ENCODE peak calls at places on chromosomes 2 and 18, in eight cellular contexts. H, Z, U, R, A, C, J and T are unnamed samples.

GRCh38 chr2:128645631-128646030 is 327.0 kb upstream of the HS6ST1 start:
- DNase-seq in H (no peak), C (no peak), R (no peak), J (no peak), U (no peak), A (no peak), Z (no peak), T (no peak)

GRCh38 chr2:159562248-159562647 is 54.1 kb downstream of the BAZ2B start:
- DNase-seq in A (no peak), Z (no peak), C (no peak), H (no peak), J (no peak), R (no peak), U (no peak), T (no peak)

GRCh38 chr2:222904557-222905258 is 43.9 kb downstream of the ACSL3 start:
- DNase-seq in J (no peak), R (peak; percentile 65), A (no peak), H (no peak), Z (no peak), U (no peak), C (no peak), T (no peak)

GRCh38 chr2:39494784-39495251 is 57.7 kb upstream of the MAP4K3 start:
- DNase-seq in C (no peak), U (no peak), R (peak; percentile 91), J (no peak), H (no peak), Z (no peak), A (no peak), T (no peak)

GRCh38 chr2:44528595-44528994 is 166.8 kb downstream of the CAMKMT start:
- DNase-seq in U (no peak), J (no peak), Z (no peak), H (no peak), C (no peak), A (no peak), R (peak; percentile 53), T (no peak)

GRCh38 chr2:14866953-14867352 is 234.4 kb downstream of the LRATD1 start:
- DNase-seq in A (no peak), Z (no peak), U (no peak), C (peak; percentile 23), J (no peak), H (no peak), R (peak; percentile 1), T (no peak)

GRCh38 chr2:192500550-192501200 is 305.9 kb upstream of the TMEFF2 start:
- DNase-seq in Z (no peak), H (no peak), R (no peak), J (no peak), A (no peak), C (no peak), U (no peak), T (no peak)

GRCh38 chr2:239240480-239240881 is 160.3 kb downstream of the HDAC4 start:
- DNase-seq in A (no peak), H (no peak), R (no peak), Z (no peak), C (no peak), J (no peak), U (no peak), T (no peak)

GRCh38 chr2:161122772-161123530 is 37.3 kb upstream of the TANK start:
- DNase-seq in A (no peak), J (no peak), U (no peak), H (no peak), R (peak; percentile 81), C (peak; percentile 30), Z (peak; percentile 63), T (no peak)

GRCh38 chr2:44980786-44981713 is 28.2 kb downstream of the SIX2 start:
- DNase-seq in H (no peak), Z (no peak), R (no peak), J (no peak), A (no peak), C (no peak), U (no peak), T (no peak)

GRCh38 chr18:13616525-13617035 is 109.8 kb downstream of the FAM210A start:
- DNase-seq in R (no peak), J (no peak), A (no peak), C (no peak), H (no peak), Z (no peak), U (no peak), T (no peak)

GRCh38 chr2:180716186-180717180 is 263.9 kb upstream of the UBE2E3 start:
- DNase-seq in R (no peak), Z (no peak), H (no peak), U (no peak), A (no peak), J (no peak), C (no peak), T (no peak)

GRCh38 chr2:222294996-222295367 is 3.8 kb downstream of the PAX3 start:
- DNase-seq in U (no peak), C (no peak), R (no peak), H (no peak), Z (no peak), A (no peak), J (no peak), T (no peak)

GRCh38 chr2:47072728-47073191 is 82.3 kb downstream of the STPG4 start:
- DNase-seq in R (no peak), C (no peak), H (peak; percentile 6), J (no peak), U (no peak), A (no peak), Z (peak; percentile 44), T (no peak)

GRCh38 chr2:178873912-178874311 is 66.7 kb upstream of the TTN start:
- DNase-seq in R (no peak), A (no peak), J (no peak), U (no peak), H (no peak), C (no peak), Z (no peak), T (no peak)

GRCh38 chr18:70373062-70373519 is 84.2 kb downstream of the SOCS6 start:
- DNase-seq in R (peak; percentile 96), U (no peak), H (no peak), J (no peak), A (no peak), Z (no peak), C (no peak), T (no peak)

GRCh38 chr2:224217962-224218347 is 178.9 kb upstream of the SERPINE2 start:
- DNase-seq in A (no peak), U (no peak), Z (no peak), J (no peak), C (no peak), H (no peak), R (peak; percentile 42), T (no peak)